ENCODE peak calls at places on chromosomes 6 and 20, in five cellular contexts. X is fibroblast of lung, M is mesendoderm, G is neural progenitor cell, O is C1 segment of cervical spinal cord. F is an unnamed sample.

GRCh38 chr20:14566505-14566904 is 229.1 kb upstream of the FLRT3 start:
- DNase-seq in X (peak; percentile 10), G (no peak), O (no peak), M (no peak), F (no peak)

GRCh38 chr6:31908791-31909190 is 6.9 kb upstream of the ZBTB12 start:
- DNase-seq in G (no peak), O (no peak), M (no peak), X (peak; percentile 65), F (no peak)

GRCh38 chr6:106037060-106037459 is 49.1 kb upstream of the PRDM1 start:
- DNase-seq in M (no peak), X (peak; percentile 82), O (no peak), G (no peak), F (no peak)

GRCh38 chr6:14452567-14453527 is 335.3 kb downstream of the CD83 start:
- DNase-seq in G (no peak), X (peak; percentile 47), M (no peak), O (no peak), F (no peak)

GRCh38 chr6:138211048-138211581 is 7.2 kb downstream of the PBOV1 start:
- DNase-seq in X (no peak), G (peak; percentile 56), M (peak; percentile 41), O (peak; percentile 15), F (peak; percentile 67)

GRCh38 chr6:96570053-96570452 is 7.1 kb downstream of the FHL5 start:
- DNase-seq in X (no peak), O (no peak), G (no peak), M (no peak), F (no peak)

GRCh38 chr6:137155830-137156229 is 17.6 kb downstream of the IL22RA2 start:
- DNase-seq in O (no peak), G (no peak), X (peak; percentile 74), M (no peak), F (no peak)

GRCh38 chr20:15700147-15700765 is 873.0 kb downstream of the KIF16B start:
- DNase-seq in O (no peak), X (no peak), G (no peak), M (peak; percentile 5), F (no peak)

GRCh38 chr20:11204926-11205768 is 531.3 kb upstream of the JAG1 start:
- DNase-seq in M (peak; percentile 86), O (no peak), G (peak; percentile 86), X (peak; percentile 48), F (peak; percentile 65)

GRCh38 chr6:39327516-39327915 is 5.0 kb upstream of the KCNK16 start:
- DNase-seq in M (no peak), X (no peak), G (no peak), O (no peak), F (no peak)

GRCh38 chr6:14224359-14225103 is 107.0 kb downstream of the CD83 start:
- DNase-seq in O (no peak), G (no peak), M (no peak), X (no peak), F (no peak)

GRCh38 chr6:36837686-36838085 is 1.6 kb downstream of the CPNE5 start:
- DNase-seq in M (no peak), O (no peak), G (no peak), X (no peak), F (no peak)

GRCh38 chr6:44245391-44245911 is 1.4 kb upstream of the HSP90AB1 start:
- DNase-seq in G (peak; percentile 56), O (no peak), X (no peak), M (no peak), F (no peak)

GRCh38 chr6:593907-594212 is 63.0 kb downstream of the HUS1B start:
- DNase-seq in M (peak; percentile 85), X (no peak), O (no peak), G (peak; percentile 38), F (no peak)

GRCh38 chr6:158321960-158322359 is 9.7 kb downstream of the TULP4 start:
- DNase-seq in G (no peak), M (no peak), O (no peak), X (peak; percentile 83), F (no peak)

GRCh38 chr6:130574146-130574545 is 208.3 kb downstream of the TMEM200A start:
- DNase-seq in O (no peak), X (no peak), M (no peak), G (no peak), F (no peak)

GRCh38 chr6:39982720-39983119 is 48.5 kb upstream of the MOCS1 start:
- DNase-seq in M (no peak), O (no peak), X (no peak), G (no peak), F (no peak)